ENCODE peak calls at places on chromosomes 1 and 21, in eight cellular contexts. One of them, this sample, is unnamed.

GRCh38 chr1:174652496-174653280 is 204.9 kb downstream of the GPR52 start:
- DNase-seq in AG04449: no peak
- DNase-seq in bronchial epithelial cell: no peak
- DNase-seq in CD8-positive, alpha-beta T cell: no peak
- DNase-seq in endodermal cell: peak
- DNase-seq in heart left ventricle: no peak
- DNase-seq in colonic mucosa: no peak
- DNase-seq in retinal pigment epithelial cell: no peak
- DNase-seq in this sample: no peak

GRCh38 chr1:243179714-243180113 is 75.4 kb downstream of the CEP170 start:
- DNase-seq in AG04449: no peak
- DNase-seq in bronchial epithelial cell: peak
- DNase-seq in CD8-positive, alpha-beta T cell: no peak
- DNase-seq in endodermal cell: no peak
- DNase-seq in heart left ventricle: no peak
- DNase-seq in colonic mucosa: no peak
- DNase-seq in retinal pigment epithelial cell: no peak
- DNase-seq in this sample: no peak

GRCh38 chr1:198258491-198258890 is 101.7 kb downstream of the NEK7 start:
- DNase-seq in AG04449: peak
- DNase-seq in bronchial epithelial cell: peak
- DNase-seq in CD8-positive, alpha-beta T cell: no peak
- DNase-seq in endodermal cell: no peak
- DNase-seq in heart left ventricle: no peak
- DNase-seq in colonic mucosa: no peak
- DNase-seq in retinal pigment epithelial cell: no peak
- DNase-seq in this sample: no peak

GRCh38 chr1:2375246-2375922 is 16.0 kb downstream of the MORN1 start:
- DNase-seq in AG04449: no peak
- DNase-seq in bronchial epithelial cell: no peak
- DNase-seq in CD8-positive, alpha-beta T cell: peak
- DNase-seq in endodermal cell: no peak
- DNase-seq in heart left ventricle: no peak
- DNase-seq in colonic mucosa: no peak
- DNase-seq in retinal pigment epithelial cell: no peak
- DNase-seq in this sample: no peak

GRCh38 chr1:233113009-233113712 is 162.8 kb downstream of the NTPCR start:
- DNase-seq in AG04449: peak
- DNase-seq in bronchial epithelial cell: peak
- DNase-seq in CD8-positive, alpha-beta T cell: no peak
- DNase-seq in endodermal cell: peak
- DNase-seq in heart left ventricle: peak
- DNase-seq in colonic mucosa: peak
- DNase-seq in retinal pigment epithelial cell: peak
- DNase-seq in this sample: peak

GRCh38 chr1:8342325-8342724 is 24.4 kb downstream of the SLC45A1 start:
- DNase-seq in AG04449: peak
- DNase-seq in bronchial epithelial cell: no peak
- DNase-seq in CD8-positive, alpha-beta T cell: no peak
- DNase-seq in endodermal cell: no peak
- DNase-seq in heart left ventricle: no peak
- DNase-seq in colonic mucosa: no peak
- DNase-seq in retinal pigment epithelial cell: no peak
- DNase-seq in this sample: no peak

GRCh38 chr21:39381009-39381408 is 32.1 kb upstream of the HMGN1 start:
- DNase-seq in AG04449: no peak
- DNase-seq in bronchial epithelial cell: no peak
- DNase-seq in CD8-positive, alpha-beta T cell: no peak
- DNase-seq in endodermal cell: no peak
- DNase-seq in heart left ventricle: no peak
- DNase-seq in colonic mucosa: peak
- DNase-seq in retinal pigment epithelial cell: no peak
- DNase-seq in this sample: no peak

GRCh38 chr1:226635456-226635941 is 86.9 kb downstream of the STUM start:
- DNase-seq in AG04449: no peak
- DNase-seq in bronchial epithelial cell: peak
- DNase-seq in CD8-positive, alpha-beta T cell: peak
- DNase-seq in endodermal cell: peak
- DNase-seq in heart left ventricle: peak
- DNase-seq in colonic mucosa: no peak
- DNase-seq in retinal pigment epithelial cell: no peak
- DNase-seq in this sample: no peak

GRCh38 chr1:99766378-99766800 is at the start of gene FRRS1:
- DNase-seq in AG04449: no peak
- DNase-seq in bronchial epithelial cell: peak
- DNase-seq in CD8-positive, alpha-beta T cell: peak
- DNase-seq in endodermal cell: peak
- DNase-seq in heart left ventricle: peak
- DNase-seq in colonic mucosa: peak
- DNase-seq in retinal pigment epithelial cell: peak
- DNase-seq in this sample: peak

GRCh38 chr1:232369451-232369850 is 260.5 kb downstream of the SIPA1L2 start:
- DNase-seq in AG04449: no peak
- DNase-seq in bronchial epithelial cell: peak
- DNase-seq in CD8-positive, alpha-beta T cell: no peak
- DNase-seq in endodermal cell: no peak
- DNase-seq in heart left ventricle: no peak
- DNase-seq in colonic mucosa: no peak
- DNase-seq in retinal pigment epithelial cell: no peak
- DNase-seq in this sample: no peak

GRCh38 chr21:42255038-42255601 is 36.2 kb downstream of the ABCG1 start:
- DNase-seq in AG04449: no peak
- DNase-seq in bronchial epithelial cell: no peak
- DNase-seq in CD8-positive, alpha-beta T cell: no peak
- DNase-seq in endodermal cell: no peak
- DNase-seq in heart left ventricle: no peak
- DNase-seq in colonic mucosa: no peak
- DNase-seq in retinal pigment epithelial cell: no peak
- DNase-seq in this sample: no peak

GRCh38 chr1:235998812-235999211 is 66.1 kb downstream of the NID1 start:
- DNase-seq in AG04449: no peak
- DNase-seq in bronchial epithelial cell: no peak
- DNase-seq in CD8-positive, alpha-beta T cell: peak
- DNase-seq in endodermal cell: no peak
- DNase-seq in heart left ventricle: no peak
- DNase-seq in colonic mucosa: no peak
- DNase-seq in retinal pigment epithelial cell: no peak
- DNase-seq in this sample: no peak

GRCh38 chr21:35028451-35028757 is 20.7 kb downstream of the RUNX1 start:
- DNase-seq in AG04449: no peak
- DNase-seq in bronchial epithelial cell: no peak
- DNase-seq in CD8-positive, alpha-beta T cell: no peak
- DNase-seq in endodermal cell: no peak
- DNase-seq in heart left ventricle: no peak
- DNase-seq in colonic mucosa: no peak
- DNase-seq in retinal pigment epithelial cell: no peak
- DNase-seq in this sample: no peak

GRCh38 chr21:35027558-35028450 is 21.3 kb downstream of the RUNX1 start:
- DNase-seq in AG04449: no peak
- DNase-seq in bronchial epithelial cell: no peak
- DNase-seq in CD8-positive, alpha-beta T cell: peak
- DNase-seq in endodermal cell: no peak
- DNase-seq in heart left ventricle: no peak
- DNase-seq in colonic mucosa: no peak
- DNase-seq in retinal pigment epithelial cell: no peak
- DNase-seq in this sample: no peak

GRCh38 chr21:35026153-35026499 is 23.0 kb downstream of the RUNX1 start:
- DNase-seq in AG04449: no peak
- DNase-seq in bronchial epithelial cell: no peak
- DNase-seq in CD8-positive, alpha-beta T cell: no peak
- DNase-seq in endodermal cell: peak
- DNase-seq in heart left ventricle: no peak
- DNase-seq in colonic mucosa: no peak
- DNase-seq in retinal pigment epithelial cell: no peak
- DNase-seq in this sample: no peak

GRCh38 chr21:35025206-35026152 is 23.6 kb downstream of the RUNX1 start:
- DNase-seq in AG04449: no peak
- DNase-seq in bronchial epithelial cell: no peak
- DNase-seq in CD8-positive, alpha-beta T cell: no peak
- DNase-seq in endodermal cell: peak
- DNase-seq in heart left ventricle: no peak
- DNase-seq in colonic mucosa: no peak
- DNase-seq in retinal pigment epithelial cell: no peak
- DNase-seq in this sample: no peak

DNA sequence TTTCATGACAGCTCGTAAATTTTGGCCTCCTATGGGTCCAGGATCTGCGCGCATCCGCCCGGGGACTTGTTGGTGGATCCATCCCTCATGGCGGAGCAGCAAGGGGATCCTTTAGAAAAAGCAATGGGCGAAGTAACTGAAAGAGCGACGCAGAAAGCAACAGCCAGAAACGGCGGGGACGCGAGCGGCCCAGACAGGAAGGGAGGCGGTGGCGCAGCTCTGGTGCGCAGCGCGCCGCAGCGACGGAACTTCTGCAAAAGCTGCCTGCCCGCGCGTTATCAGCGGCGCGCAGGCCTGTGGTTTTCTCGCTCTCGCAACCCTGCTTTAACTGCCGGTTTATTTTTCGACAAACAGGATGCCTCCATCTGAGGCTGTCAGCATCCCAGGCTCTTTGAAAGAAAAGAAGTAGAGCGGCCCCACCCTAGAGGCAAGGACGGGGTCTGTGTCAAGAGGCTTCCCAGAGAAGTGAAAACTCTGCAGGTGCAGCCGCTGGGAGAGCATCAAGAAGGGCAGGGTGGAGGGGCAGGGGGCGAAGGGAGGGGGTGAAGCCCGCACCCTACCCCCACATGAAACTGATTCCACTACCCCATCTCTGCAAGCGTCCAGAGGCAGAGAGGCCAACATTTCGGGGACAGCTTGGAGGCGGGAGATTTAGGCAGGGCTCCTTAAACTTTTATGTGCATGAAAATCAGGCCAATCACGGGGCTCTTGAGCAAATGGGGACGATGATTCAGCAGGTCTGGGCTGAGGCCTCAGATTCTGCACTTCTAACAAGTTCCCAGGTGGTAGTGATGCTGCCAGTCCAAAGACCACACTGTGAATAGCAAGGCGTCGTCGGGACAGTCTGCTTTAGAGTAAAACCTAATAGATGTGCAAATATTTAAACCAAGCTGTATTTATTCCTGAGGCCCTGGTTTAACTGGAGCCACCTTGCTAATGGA is 22.2 kb downstream of the RUNX1 start:
- DNase-seq in AG04449: no peak
- DNase-seq in bronchial epithelial cell: peak
- DNase-seq in CD8-positive, alpha-beta T cell: peak
- DNase-seq in endodermal cell: peak
- DNase-seq in heart left ventricle: peak
- DNase-seq in colonic mucosa: peak
- DNase-seq in retinal pigment epithelial cell: no peak
- DNase-seq in this sample: no peak
- H3K4me3 ChIP-seq in AG04449: peak
- H3K4me3 ChIP-seq in bronchial epithelial cell: peak
- H3K4me3 ChIP-seq in CD8-positive, alpha-beta T cell: peak
- H3K4me3 ChIP-seq in endodermal cell: no peak
- H3K4me3 ChIP-seq in heart left ventricle: peak
- H3K4me3 ChIP-seq in colonic mucosa: peak
- H3K4me3 ChIP-seq in retinal pigment epithelial cell: peak
- H3K4me3 ChIP-seq in this sample: peak

GRCh38 chr1:23370270-23370743 is 671 bp upstream of the ZNF436 start:
- DNase-seq in AG04449: no peak
- DNase-seq in bronchial epithelial cell: no peak
- DNase-seq in CD8-positive, alpha-beta T cell: no peak
- DNase-seq in endodermal cell: peak
- DNase-seq in heart left ventricle: no peak
- DNase-seq in colonic mucosa: no peak
- DNase-seq in retinal pigment epithelial cell: no peak
- DNase-seq in this sample: no peak
- H3K4me3 ChIP-seq in AG04449: peak
- H3K4me3 ChIP-seq in bronchial epithelial cell: peak
- H3K4me3 ChIP-seq in CD8-positive, alpha-beta T cell: no peak
- H3K4me3 ChIP-seq in endodermal cell: peak
- H3K4me3 ChIP-seq in heart left ventricle: peak
- H3K4me3 ChIP-seq in colonic mucosa: no peak
- H3K4me3 ChIP-seq in retinal pigment epithelial cell: peak
- H3K4me3 ChIP-seq in this sample: peak

DNA sequence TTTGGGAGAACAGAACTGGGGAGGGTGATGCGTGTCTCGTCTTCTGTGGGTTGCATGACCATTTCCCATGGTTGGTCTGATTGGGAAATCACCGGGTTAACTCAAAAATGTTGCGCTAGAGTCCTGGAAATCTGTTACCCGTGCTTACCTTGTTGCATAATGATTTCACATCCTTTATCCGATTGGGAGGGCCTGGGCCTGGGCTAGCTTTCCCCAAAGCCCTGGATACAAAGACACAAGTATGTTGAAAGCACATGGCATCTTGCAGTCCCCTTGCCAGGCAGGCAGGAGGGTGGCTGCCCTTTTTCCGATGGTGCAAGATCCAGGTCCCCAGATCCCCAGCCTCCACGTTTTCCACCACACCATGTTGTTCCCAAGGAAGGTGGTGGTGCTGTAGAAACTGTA is 582 bp downstream of the TRPM2 start:
- DNase-seq in AG04449: no peak
- DNase-seq in bronchial epithelial cell: no peak
- DNase-seq in CD8-positive, alpha-beta T cell: no peak
- DNase-seq in endodermal cell: no peak
- DNase-seq in heart left ventricle: no peak
- DNase-seq in colonic mucosa: no peak
- DNase-seq in retinal pigment epithelial cell: no peak
- DNase-seq in this sample: no peak
- H3K4me3 ChIP-seq in AG04449: no peak
- H3K4me3 ChIP-seq in bronchial epithelial cell: no peak
- H3K4me3 ChIP-seq in CD8-positive, alpha-beta T cell: peak
- H3K4me3 ChIP-seq in endodermal cell: no peak
- H3K4me3 ChIP-seq in heart left ventricle: no peak
- H3K4me3 ChIP-seq in colonic mucosa: peak
- H3K4me3 ChIP-seq in retinal pigment epithelial cell: no peak
- H3K4me3 ChIP-seq in this sample: no peak

DNA sequence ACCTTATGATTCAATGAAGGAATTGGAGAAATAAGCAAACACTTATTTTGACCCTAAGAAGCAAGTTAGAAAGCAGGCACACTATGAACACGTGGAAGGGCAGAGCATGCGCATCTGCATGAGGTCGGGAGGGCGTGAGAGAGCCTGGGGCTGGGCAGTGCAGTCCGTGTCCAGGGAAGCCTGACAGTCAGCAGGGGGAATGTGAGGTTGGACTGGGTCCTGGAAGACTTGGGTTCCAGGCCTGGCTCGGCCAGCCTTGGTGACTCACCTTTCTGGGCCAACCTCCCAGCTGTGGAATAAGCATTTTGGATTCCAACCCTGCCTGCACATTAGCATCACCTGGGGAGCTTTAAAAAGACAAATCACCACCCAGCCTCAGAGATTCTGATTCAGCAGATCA is 26.6 kb upstream of the LMX1A start:
- DNase-seq in AG04449: no peak
- DNase-seq in bronchial epithelial cell: no peak
- DNase-seq in CD8-positive, alpha-beta T cell: no peak
- DNase-seq in endodermal cell: no peak
- DNase-seq in heart left ventricle: peak
- DNase-seq in colonic mucosa: no peak
- DNase-seq in retinal pigment epithelial cell: no peak
- DNase-seq in this sample: peak
- H3K4me3 ChIP-seq in AG04449: no peak
- H3K4me3 ChIP-seq in bronchial epithelial cell: no peak
- H3K4me3 ChIP-seq in CD8-positive, alpha-beta T cell: no peak
- H3K4me3 ChIP-seq in endodermal cell: no peak
- H3K4me3 ChIP-seq in heart left ventricle: no peak
- H3K4me3 ChIP-seq in colonic mucosa: no peak
- H3K4me3 ChIP-seq in retinal pigment epithelial cell: no peak
- H3K4me3 ChIP-seq in this sample: no peak

GRCh38 chr1:65062339-65062738 is 85.7 kb upstream of the AK4 start:
- DNase-seq in AG04449: no peak
- DNase-seq in bronchial epithelial cell: no peak
- DNase-seq in CD8-positive, alpha-beta T cell: no peak
- DNase-seq in endodermal cell: no peak
- DNase-seq in heart left ventricle: no peak
- DNase-seq in colonic mucosa: no peak
- DNase-seq in retinal pigment epithelial cell: no peak
- DNase-seq in this sample: no peak
- H3K4me3 ChIP-seq in AG04449: no peak
- H3K4me3 ChIP-seq in bronchial epithelial cell: no peak
- H3K4me3 ChIP-seq in CD8-positive, alpha-beta T cell: no peak
- H3K4me3 ChIP-seq in endodermal cell: no peak
- H3K4me3 ChIP-seq in heart left ventricle: no peak
- H3K4me3 ChIP-seq in colonic mucosa: no peak
- H3K4me3 ChIP-seq in retinal pigment epithelial cell: no peak
- H3K4me3 ChIP-seq in this sample: no peak

This sample was measured in astrocyte of the cerebellum.